ENCODE peak calls at places on chromosomes 13 and 19, in eight cellular contexts. X is HepG2; S is colonic mucosa; G is LNCaP clone FGC; R is mammary epithelial cell; I is mucosa of descending colon; Q is CD8-positive, alpha-beta T cell; N is kidney epithelial cell. U is an unnamed sample.

GRCh38 chr13:51959773-51960172 is 51.5 kb downstream of the ATP7B start:
- DNase-seq in X (no peak), R (no peak), Q (no peak), N (no peak), G (no peak), S (peak), I (peak), U (no peak)

GRCh38 chr13:105410602-105411001 is 1124.9 kb downstream of the EFNB2 start:
- DNase-seq in R (peak), I (peak), S (peak), Q (no peak), X (peak), G (no peak), N (no peak), U (no peak)

GRCh38 chr19:27748551-27749152 is 1464.3 kb downstream of the UQCRFS1 start:
- DNase-seq in R (no peak), N (no peak), X (no peak), G (peak), S (no peak), Q (no peak), I (no peak), U (no peak)

GRCh38 chr19:45574526-45574925 is 10.1 kb downstream of the OPA3 start:
- DNase-seq in I (no peak), N (no peak), S (no peak), G (no peak), X (no peak), Q (no peak), R (no peak), U (no peak)

GRCh38 chr13:29583073-29583785 is 12.3 kb downstream of the SLC7A1 start:
- DNase-seq in I (no peak), X (no peak), S (peak), N (peak), R (peak), G (no peak), Q (no peak), U (no peak)

GRCh38 chr13:103788061-103788652 is 721.9 kb upstream of the SLC10A2 start:
- DNase-seq in G (no peak), X (no peak), N (no peak), S (no peak), R (no peak), Q (no peak), I (peak), U (no peak)

GRCh38 chr13:108922108-108922507 is 292.7 kb downstream of the MYO16 start:
- DNase-seq in G (no peak), S (peak), N (no peak), R (no peak), Q (no peak), X (no peak), I (no peak), U (no peak)

GRCh38 chr13:49494645-49495044 is 1.1 kb upstream of the PHF11 start:
- DNase-seq in S (no peak), G (no peak), I (no peak), R (no peak), N (no peak), Q (no peak), X (no peak), U (no peak)

GRCh38 chr19:43624933-43625332 is 5.5 kb upstream of the ZNF428 start:
- DNase-seq in Q (peak), S (peak), X (no peak), N (no peak), G (no peak), R (no peak), I (peak), U (no peak)

GRCh38 chr13:75869981-75870380 is 233.9 kb downstream of the LMO7 start:
- DNase-seq in S (no peak), N (no peak), Q (no peak), X (no peak), G (no peak), R (no peak), I (no peak), U (no peak)

GRCh38 chr19:51727349-51727880 is 3.6 kb upstream of the HAS1 start:
- DNase-seq in S (no peak), X (no peak), N (no peak), R (peak), Q (no peak), I (no peak), G (no peak), U (no peak)

GRCh38 chr13:49409008-49409407 is 34.9 kb downstream of the CAB39L start:
- DNase-seq in N (no peak), I (no peak), R (peak), X (no peak), Q (no peak), S (no peak), G (no peak), U (no peak)

GRCh38 chr13:95226051-95226450 is 75.2 kb downstream of the ABCC4 start:
- DNase-seq in G (peak), S (no peak), N (no peak), R (no peak), Q (no peak), X (no peak), I (no peak), U (no peak)

GRCh38 chr19:50518091-50519005 is 4.6 kb upstream of the ASPDH start:
- DNase-seq in X (no peak), Q (no peak), R (no peak), I (no peak), G (no peak), S (no peak), N (no peak), U (no peak)

GRCh38 chr13:23918208-23918607 is 20.9 kb upstream of the C1QTNF9B start:
- DNase-seq in R (peak), I (no peak), Q (no peak), X (no peak), N (no peak), G (no peak), S (no peak), U (no peak)

GRCh38 chr13:51524846-51525566 is 59.3 kb upstream of the WDFY2 start:
- DNase-seq in X (no peak), R (no peak), N (no peak), I (no peak), S (no peak), Q (no peak), G (no peak), U (no peak)

GRCh38 chr19:38017504-38018150 is 110.6 kb downstream of the SIPA1L3 start:
- DNase-seq in N (no peak), X (no peak), R (no peak), Q (no peak), I (no peak), S (no peak), G (no peak), U (no peak)

GRCh38 chr13:29522044-29522685 is 73.3 kb downstream of the SLC7A1 start:
- DNase-seq in G (no peak), Q (no peak), X (no peak), N (no peak), I (no peak), S (no peak), R (no peak), U (peak)

GRCh38 chr13:63741029-63741813 is 2325.6 kb upstream of the PCDH20 start:
- DNase-seq in G (no peak), I (no peak), Q (no peak), N (no peak), X (no peak), R (no peak), S (no peak), U (no peak)

GRCh38 chr19:28299649-28300048 is 913.3 kb downstream of the UQCRFS1 start:
- DNase-seq in N (no peak), X (no peak), I (no peak), Q (no peak), S (no peak), R (no peak), G (no peak), U (no peak)

GRCh38 chr19:40933025-40933424 is 51.0 kb upstream of the CYP2A7 start:
- DNase-seq in S (no peak), N (no peak), X (no peak), Q (no peak), G (no peak), I (no peak), R (no peak), U (no peak)

GRCh38 chr19:55188620-55189019 is 8.5 kb upstream of the SYT5 start:
- DNase-seq in G (no peak), R (no peak), X (no peak), S (no peak), Q (no peak), N (no peak), I (no peak), U (no peak)

GRCh38 chr13:37289212-37289935 is 183.9 kb upstream of the CSNK1A1L start:
- DNase-seq in S (no peak), G (no peak), I (no peak), Q (no peak), X (no peak), R (no peak), N (no peak), U (no peak)

GRCh38 chr19:29495971-29496441 is 29.8 kb upstream of the VSTM2B start:
- DNase-seq in X (no peak), S (no peak), Q (no peak), N (no peak), G (no peak), I (no peak), R (no peak), U (no peak)

GRCh38 chr13:42279080-42279479 is 7.1 kb downstream of the AKAP11 start:
- DNase-seq in X (no peak), G (no peak), I (no peak), Q (no peak), S (no peak), R (no peak), N (no peak), U (no peak)

GRCh38 chr19:2061093-2061935 is 10.3 kb upstream of the MKNK2 start:
- DNase-seq in Q (peak), N (peak), G (peak), I (peak), S (peak), R (peak), X (peak), U (peak)

GRCh38 chr13:80265348-80265747 is 75.6 kb downstream of the SPRY2 start:
- DNase-seq in N (no peak), S (no peak), G (no peak), X (no peak), R (no peak), Q (no peak), I (no peak), U (no peak)

GRCh38 chr19:55259540-55260210 is 858 bp upstream of the PPP6R1 start:
- DNase-seq in Q (no peak), X (no peak), S (no peak), I (no peak), G (no peak), N (no peak), R (no peak), U (no peak)

GRCh38 chr13:19185086-19185864 is 3.7 kb upstream of the TUBA3C start:
- DNase-seq in I (no peak), N (no peak), R (no peak), S (no peak), X (no peak), Q (no peak), G (no peak), U (no peak)

GRCh38 chr13:108948269-108948671 is 318.9 kb downstream of the MYO16 start:
- DNase-seq in R (no peak), I (no peak), S (no peak), Q (no peak), X (peak), G (peak), N (no peak), U (no peak)

DNA sequence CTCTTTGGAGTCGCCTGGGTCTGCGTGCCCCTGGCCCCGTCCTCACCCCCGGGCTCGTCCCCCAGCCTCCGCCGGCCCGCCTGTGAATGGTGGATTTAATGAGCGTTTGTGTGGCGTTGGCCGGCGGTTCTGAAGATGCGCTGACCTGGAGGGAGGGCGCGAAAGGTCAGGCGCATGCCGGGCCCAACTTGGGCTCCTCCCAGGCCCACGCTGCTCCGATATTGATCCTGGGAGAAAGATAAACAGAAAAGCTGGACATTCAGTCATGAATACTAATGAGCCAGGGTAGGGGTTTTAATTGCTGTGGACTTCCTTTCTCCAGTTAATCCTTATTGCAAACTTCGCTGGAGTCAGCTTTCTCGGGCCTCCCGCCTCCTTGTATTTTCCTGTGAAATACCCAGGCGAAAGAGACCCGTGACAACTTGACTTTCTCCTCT is 10.2 kb downstream of the ZIC2 start:
- DNase-seq in I (no peak), X (no peak), S (no peak), N (no peak), G (no peak), R (no peak), Q (no peak), U (no peak)
- H3K4me3 ChIP-seq in I (no peak), X (no peak), S (no peak), N (no peak), G (no peak), R (no peak), Q (no peak), U (no peak)

GRCh38 chr19:10001899-10002298 is 8.4 kb downstream of the COL5A3 start:
- DNase-seq in G (no peak), S (peak), Q (no peak), R (no peak), X (peak), N (no peak), I (peak), U (no peak)
- TF ChIP-seq CTCF in G (peak), S (peak), Q (no peak), R (peak), X (peak), N (peak), I (no peak), U (peak)

GRCh38 chr19:48835734-48836088 is 580 bp downstream of the HSD17B14 start:
- DNase-seq in X (peak), G (peak), Q (peak), S (peak), I (peak), N (no peak), R (peak), U (no peak)
- H3K4me3 ChIP-seq in X (peak), G (peak), Q (peak), S (peak), I (no peak), N (peak), R (no peak), U (peak)

GRCh38 chr19:33731886-33732285 is 64.8 kb upstream of the KCTD15 start:
- DNase-seq in X (no peak), I (no peak), N (no peak), G (no peak), Q (no peak), R (no peak), S (no peak), U (no peak)

GRCh38 chr19:33734913-33735312 is 61.8 kb upstream of the KCTD15 start:
- DNase-seq in G (peak), I (no peak), Q (no peak), R (no peak), N (no peak), X (no peak), S (no peak), U (no peak)

GRCh38 chr19:33736787-33737186 is 59.9 kb upstream of the KCTD15 start:
- DNase-seq in I (no peak), Q (no peak), N (no peak), G (no peak), R (no peak), S (no peak), X (no peak), U (no peak)

GRCh38 chr19:33737704-33738103 is 59.0 kb upstream of the KCTD15 start:
- DNase-seq in N (no peak), Q (no peak), I (no peak), G (no peak), X (no peak), S (no peak), R (no peak), U (no peak)

GRCh38 chr19:33736158-33736557 is 60.5 kb upstream of the KCTD15 start:
- DNase-seq in X (no peak), G (no peak), R (no peak), N (no peak), S (no peak), I (no peak), Q (no peak), U (no peak)
- TF ChIP-seq CTCF in X (no peak), G (no peak), R (no peak), N (no peak), S (no peak), I (no peak), Q (no peak), U (no peak)

GRCh38 chr13:20230913-20231838 is 943 bp downstream of the GJB6 start:
- DNase-seq in S (no peak), N (no peak), I (no peak), X (no peak), Q (no peak), R (no peak), G (no peak), U (no peak)
- H3K4me3 ChIP-seq in S (peak), N (peak), I (no peak), X (no peak), Q (peak), R (no peak), G (peak), U (no peak)